ENCODE peak calls at places on chromosomes 7 and 10, in seven cellular contexts. E is mesothelial cell of epicardium; R is CD8-positive, alpha-beta T cell; D is fibroblast of pulmonary artery; O is fibroblast of villous mesenchyme; B is spleen; Z is PC-9. K is an unnamed sample.

GRCh38 chr10:90834326-90834725 is 23.5 kb downstream of the HTR7 start:
- DNase-seq in E (no peak), R (no peak), D (no peak), O (no peak), B (no peak), Z (no peak), K (no peak)

GRCh38 chr10:64156131-64156530 is 634.9 kb downstream of the REEP3 start:
- DNase-seq in E (no peak), R (no peak), D (no peak), O (no peak), B (no peak), Z (no peak), K (no peak)

GRCh38 chr7:119959811-119960210 is 313.2 kb upstream of the KCND2 start:
- DNase-seq in E (no peak), R (no peak), D (peak), O (peak), B (no peak), Z (no peak), K (no peak)

GRCh38 chr10:11789294-11789693 is 33.9 kb upstream of the PROSER2 start:
- DNase-seq in E (no peak), R (no peak), D (no peak), O (no peak), B (no peak), Z (no peak), K (no peak)

GRCh38 chr10:126902157-126902556 is 3.1 kb upstream of the DOCK1 start:
- DNase-seq in E (no peak), R (no peak), D (peak), O (peak), B (peak), Z (peak), K (no peak)

GRCh38 chr10:132326925-132327324 is 5.1 kb upstream of the LRRC27 start:
- DNase-seq in E (no peak), R (no peak), D (no peak), O (peak), B (no peak), Z (no peak), K (no peak)

GRCh38 chr10:24824536-24824935 is 100.8 kb upstream of the ARHGAP21 start:
- DNase-seq in E (no peak), R (no peak), D (no peak), O (no peak), B (no peak), Z (no peak), K (no peak)

GRCh38 chr10:90440870-90441269 is 417.0 kb downstream of the HTR7 start:
- DNase-seq in E (no peak), R (no peak), D (no peak), O (no peak), B (no peak), Z (no peak), K (no peak)

GRCh38 chr10:101892782-101893391 is 49.3 kb upstream of the KCNIP2 start:
- DNase-seq in E (no peak), R (no peak), D (no peak), O (peak), B (no peak), Z (no peak), K (no peak)

GRCh38 chr7:157046681-157047080 is 36.2 kb upstream of the MNX1 start:
- DNase-seq in E (no peak), R (no peak), D (no peak), O (no peak), B (no peak), Z (no peak), K (no peak)

GRCh38 chr7:87187120-87187519 is 32.4 kb downstream of the TMEM243 start:
- DNase-seq in E (no peak), R (no peak), D (no peak), O (no peak), B (no peak), Z (no peak), K (no peak)
- TF ChIP-seq CTCF in E (no peak), R (no peak), D (no peak), O (no peak), B (no peak), Z (no peak), K (no peak)

GRCh38 chr10:77711683-77712049 is 74.1 kb upstream of the KCNMA1 start:
- DNase-seq in E (no peak), R (no peak), D (no peak), O (no peak), B (no peak), Z (no peak), K (no peak)
- TF ChIP-seq CTCF in E (peak), R (peak), D (no peak), O (no peak), B (peak), Z (peak), K (peak)

DNA sequence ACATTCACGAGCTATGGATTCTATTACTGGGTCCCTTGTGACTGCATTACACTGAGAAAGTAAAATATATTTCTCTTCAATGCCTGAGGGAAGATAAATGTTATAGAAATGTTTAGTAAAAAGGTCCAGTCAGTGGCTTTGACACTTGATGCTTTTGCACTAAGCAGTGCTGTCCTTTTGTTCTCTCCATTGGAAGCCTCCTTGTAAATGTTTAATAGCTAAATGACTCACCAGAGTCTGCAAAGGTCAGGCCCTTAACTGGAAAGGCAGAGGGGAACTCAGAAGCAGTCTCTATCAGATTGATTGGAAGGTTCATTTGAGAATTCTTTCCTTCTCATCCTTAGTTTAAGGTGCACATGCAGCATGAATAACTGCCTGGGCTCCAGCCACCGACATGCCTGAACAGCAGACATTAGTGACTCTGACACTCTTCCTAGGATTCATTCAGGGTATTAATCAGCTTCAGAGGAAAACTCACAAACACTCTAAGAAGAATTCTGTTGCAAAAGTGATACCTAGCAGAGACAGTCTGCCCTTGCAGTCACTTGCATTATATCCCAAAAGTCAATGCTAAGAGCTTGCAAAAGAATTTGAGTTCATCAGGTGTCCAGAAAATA is 11.5 kb upstream of the EDRF1 start:
- DNase-seq in E (no peak), R (no peak), D (no peak), O (peak), B (no peak), Z (no peak), K (no peak)
- TF ChIP-seq CTCF in E (no peak), R (no peak), D (no peak), O (no peak), B (no peak), Z (no peak), K (no peak)

GRCh38 chr10:6091630-6092029 is 2.8 kb downstream of the RBM17 start:
- DNase-seq in E (no peak), R (peak), D (peak), O (no peak), B (no peak), Z (no peak), K (no peak)
- TF ChIP-seq CTCF in E (no peak), R (no peak), D (peak), O (no peak), B (no peak), Z (no peak), K (no peak)

GRCh38 chr7:20402297-20403230 is 71.9 kb downstream of the ITGB8 start:
- DNase-seq in E (no peak), R (no peak), D (peak), O (no peak), B (no peak), Z (no peak), K (no peak)
- TF ChIP-seq CTCF in E (peak), R (no peak), D (peak), O (peak), B (peak), Z (peak), K (peak)

K was measured in type B pancreatic cell.